ENCODE peak calls at places on chromosomes 16 and 17, in ten cellular contexts. A, M, P, C, B, F, O, Q, G and T are unnamed samples.

GRCh38 chr16:25155553-25156460 is 44.3 kb downstream of the LCMT1 start:
- DNase-seq in A (no peak), M (no peak), P (peak), C (peak), B (no peak), F (no peak), O (no peak), Q (no peak), G (peak), T (no peak)

GRCh38 chr17:81428945-81429344 is 33.7 kb downstream of the BAHCC1 start:
- DNase-seq in A (no peak), M (no peak), P (no peak), C (no peak), B (no peak), F (no peak), O (no peak), Q (no peak), G (no peak), T (no peak)

GRCh38 chr17:20896153-20896649 is 146.6 kb downstream of the USP22 start:
- DNase-seq in A (no peak), M (no peak), P (peak), C (peak), B (no peak), F (peak), O (no peak), Q (peak), G (peak), T (no peak)

GRCh38 chr17:62652251-62653001 is 25.0 kb downstream of the MRC2 start:
- DNase-seq in A (no peak), M (peak), P (peak), C (peak), B (peak), F (peak), O (peak), Q (peak), G (peak), T (peak)

GRCh38 chr17:59435238-59435637 is 103.8 kb downstream of the YPEL2 start:
- DNase-seq in A (no peak), M (no peak), P (no peak), C (peak), B (no peak), F (no peak), O (no peak), Q (no peak), G (peak), T (peak)

GRCh38 chr16:84482001-84482891 is 22.2 kb downstream of the MEAK7 start:
- DNase-seq in A (no peak), M (no peak), P (no peak), C (no peak), B (no peak), F (no peak), O (no peak), Q (peak), G (peak), T (no peak)

GRCh38 chr16:84554627-84555328 is 50.3 kb upstream of the MEAK7 start:
- DNase-seq in A (no peak), M (no peak), P (no peak), C (no peak), B (peak), F (no peak), O (no peak), Q (no peak), G (no peak), T (no peak)

GRCh38 chr17:41347872-41348760 is 2.5 kb downstream of the KRT33A start:
- DNase-seq in A (no peak), M (no peak), P (no peak), C (no peak), B (no peak), F (no peak), O (peak), Q (no peak), G (no peak), T (no peak)

GRCh38 chr16:77236063-77236511 is 36.9 kb downstream of the SYCE1L start:
- DNase-seq in A (peak), M (peak), P (peak), C (peak), B (peak), F (peak), O (peak), Q (peak), G (peak), T (peak)

GRCh38 chr17:29622337-29623282 is at the start of gene CORO6:
- DNase-seq in A (no peak), M (peak), P (peak), C (peak), B (peak), F (peak), O (peak), Q (peak), G (peak), T (peak)

GRCh38 chr16:81686391-81687182 is 92.5 kb upstream of the PLCG2 start:
- DNase-seq in A (no peak), M (no peak), P (no peak), C (no peak), B (no peak), F (no peak), O (no peak), Q (no peak), G (peak), T (no peak)

GRCh38 chr17:46191332-46192210 is 1.7 kb downstream of the KANSL1 start:
- DNase-seq in A (no peak), M (peak), P (peak), C (peak), B (no peak), F (no peak), O (peak), Q (peak), G (peak), T (peak)

GRCh38 chr17:51703364-51704341 is 443.3 kb downstream of the UTP18 start:
- DNase-seq in A (no peak), M (no peak), P (peak), C (no peak), B (no peak), F (no peak), O (peak), Q (no peak), G (peak), T (no peak)

GRCh38 chr17:59840329-59840907 is 52.3 kb downstream of the TUBD1 start:
- DNase-seq in A (no peak), M (no peak), P (no peak), C (peak), B (no peak), F (no peak), O (peak), Q (peak), G (peak), T (no peak)

GRCh38 chr17:38572665-38573365 is 32.9 kb downstream of the SRCIN1 start:
- DNase-seq in A (no peak), M (peak), P (no peak), C (no peak), B (no peak), F (no peak), O (peak), Q (peak), G (no peak), T (peak)
- H3K4me3 ChIP-seq in A (no peak), M (peak), P (no peak), C (no peak), B (peak), F (no peak), O (peak), Q (peak), G (peak), T (peak)

DNA sequence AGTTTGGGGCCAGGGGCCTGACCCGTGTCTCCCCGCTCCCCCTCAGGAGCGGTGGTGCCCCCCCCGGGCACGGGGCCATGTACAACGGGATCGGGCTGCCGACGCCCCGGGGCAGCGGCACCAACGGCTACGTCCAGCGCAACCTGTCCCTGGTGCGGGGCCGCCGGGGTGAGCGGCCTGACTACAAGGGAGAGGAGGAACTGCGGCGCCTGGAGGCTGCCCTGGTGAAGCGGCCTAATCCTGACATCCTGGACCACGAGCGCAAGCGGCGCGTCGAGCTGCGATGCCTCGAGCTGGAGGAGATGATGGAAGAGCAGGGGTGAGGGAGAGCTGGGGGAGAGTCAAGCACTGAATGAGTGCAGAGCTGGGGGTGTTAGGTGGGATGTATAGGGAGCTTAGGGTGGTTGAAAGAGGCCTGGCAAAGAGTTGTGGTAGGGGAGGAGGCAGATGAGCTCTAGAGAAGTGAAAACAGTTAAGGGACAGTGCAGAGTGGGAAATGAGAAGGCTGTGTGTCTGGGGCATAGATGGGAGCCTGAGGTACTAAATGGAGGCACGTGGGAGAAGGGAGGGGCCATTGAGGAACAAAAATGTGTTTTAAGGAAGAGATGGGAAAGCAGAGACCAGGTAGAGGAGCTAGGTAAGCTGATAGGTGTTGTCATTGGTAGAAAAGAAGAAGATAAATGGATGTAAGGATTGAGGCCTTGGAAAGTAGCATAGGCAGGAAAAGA is 4.0 kb downstream of the SRRM2 start:
- DNase-seq in A (no peak), M (no peak), P (no peak), C (no peak), B (peak), F (no peak), O (no peak), Q (peak), G (no peak), T (no peak)
- H3K4me3 ChIP-seq in A (no peak), M (no peak), P (no peak), C (no peak), B (no peak), F (no peak), O (no peak), Q (no peak), G (no peak), T (no peak)

DNA sequence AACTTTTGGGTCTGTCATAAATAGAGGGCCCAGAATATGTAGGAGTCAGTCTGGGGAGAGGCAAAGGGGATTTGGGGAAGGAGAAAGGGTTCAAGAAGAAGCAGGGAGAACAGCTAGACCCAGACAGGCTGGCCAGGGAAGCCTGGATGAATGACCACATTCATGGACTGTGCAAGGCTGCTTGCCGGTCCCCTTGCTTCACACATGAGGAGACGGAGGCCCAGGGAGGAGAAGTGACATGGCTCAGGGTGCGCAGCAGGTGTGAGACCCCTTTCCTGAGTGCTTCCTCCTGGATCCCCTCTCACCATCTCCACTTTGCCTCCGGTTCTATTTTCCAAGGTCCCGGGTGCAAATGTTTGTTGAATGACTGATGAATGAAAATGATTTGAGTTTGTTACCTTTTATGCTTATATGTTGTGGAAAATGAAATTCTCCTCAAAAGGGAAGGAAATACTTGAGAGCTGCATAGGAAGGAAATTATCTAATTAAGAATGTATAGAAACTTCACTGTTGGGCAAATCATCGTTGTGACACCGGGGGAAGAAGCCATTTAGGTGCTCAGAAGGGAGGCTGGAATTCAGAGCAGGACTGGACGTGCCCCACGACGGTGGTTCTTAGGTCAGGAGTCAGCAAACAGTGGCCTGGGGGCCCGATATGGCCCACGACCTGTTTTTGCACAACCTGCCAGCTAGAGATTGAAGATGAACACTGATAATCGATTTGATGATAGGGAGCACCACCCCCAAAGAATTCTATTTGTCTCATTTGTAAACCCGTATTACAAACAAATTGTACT is 559 bp downstream of the ITGAM start:
- DNase-seq in A (no peak), M (no peak), P (no peak), C (no peak), B (no peak), F (no peak), O (no peak), Q (no peak), G (no peak), T (no peak)
- H3K4me3 ChIP-seq in A (no peak), M (no peak), P (no peak), C (no peak), B (peak), F (no peak), O (no peak), Q (no peak), G (no peak), T (no peak)

GRCh38 chr17:67440311-67441051 is 63.4 kb downstream of the PITPNC1 start:
- DNase-seq in A (no peak), M (no peak), P (no peak), C (no peak), B (no peak), F (no peak), O (peak), Q (no peak), G (peak), T (no peak)
- H3K4me3 ChIP-seq in A (no peak), M (peak), P (no peak), C (no peak), B (no peak), F (peak), O (no peak), Q (no peak), G (no peak), T (peak)

GRCh38 chr16:86498661-86499493 is 11.4 kb upstream of the FOXF1 start:
- DNase-seq in A (no peak), M (no peak), P (no peak), C (no peak), B (no peak), F (no peak), O (peak), Q (peak), G (peak), T (peak)
- H3K4me3 ChIP-seq in A (peak), M (peak), P (no peak), C (no peak), B (peak), F (no peak), O (no peak), Q (no peak), G (no peak), T (no peak)

GRCh38 chr17:58337600-58338453 is 9.2 kb upstream of the TSPOAP1 start:
- DNase-seq in A (peak), M (no peak), P (peak), C (peak), B (peak), F (peak), O (peak), Q (peak), G (peak), T (peak)

GRCh38 chr17:58339775-58340622 is 11.4 kb upstream of the TSPOAP1 start:
- DNase-seq in A (no peak), M (no peak), P (no peak), C (no peak), B (no peak), F (no peak), O (no peak), Q (no peak), G (no peak), T (no peak)

GRCh38 chr17:58337126-58337599 is 8.6 kb upstream of the TSPOAP1 start:
- DNase-seq in A (no peak), M (no peak), P (no peak), C (no peak), B (no peak), F (peak), O (peak), Q (peak), G (no peak), T (no peak)

GRCh38 chr17:58338907-58339774 is 10.5 kb upstream of the TSPOAP1 start:
- DNase-seq in A (peak), M (no peak), P (peak), C (peak), B (peak), F (peak), O (peak), Q (peak), G (peak), T (no peak)

GRCh38 chr17:58338454-58338841 is 9.9 kb upstream of the TSPOAP1 start:
- DNase-seq in A (no peak), M (no peak), P (no peak), C (no peak), B (no peak), F (no peak), O (no peak), Q (no peak), G (peak), T (no peak)
- H3K4me3 ChIP-seq in A (no peak), M (no peak), P (no peak), C (no peak), B (peak), F (peak), O (no peak), Q (peak), G (no peak), T (no peak)

DNA sequence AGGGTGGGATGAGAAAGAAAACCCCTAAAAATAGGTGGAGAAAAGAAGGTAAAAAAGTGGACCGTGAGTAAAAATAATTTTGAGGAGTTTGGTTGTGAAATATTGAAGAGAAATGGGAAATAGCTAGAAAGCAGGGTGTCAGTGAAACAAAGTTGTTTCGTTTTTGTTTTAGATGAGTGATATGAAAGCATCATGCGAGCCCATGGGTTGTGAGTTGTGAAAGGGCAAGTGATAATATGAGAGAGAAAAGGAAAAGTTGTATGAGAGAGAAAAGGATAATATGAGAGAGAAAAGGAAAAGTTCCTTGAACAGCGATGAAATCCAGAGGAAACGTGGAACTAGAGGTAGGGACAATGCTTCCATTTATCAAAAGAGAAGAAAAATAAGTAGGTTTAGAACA is 7.3 kb upstream of the SMIM36 start:
- DNase-seq in A (no peak), M (no peak), P (no peak), C (no peak), B (no peak), F (no peak), O (no peak), Q (no peak), G (no peak), T (no peak)
- H3K4me3 ChIP-seq in A (no peak), M (no peak), P (no peak), C (no peak), B (no peak), F (no peak), O (no peak), Q (no peak), G (no peak), T (no peak)